ENCODE peak calls at places on chromosomes 13 and 19, in seven cellular contexts. B is transverse colon; I is CD4-positive, CD25-positive, alpha-beta regulatory T cell; N is skeletal muscle cell; L is heart right ventricle; O is cardiac fibroblast; J is aorta. C is an unnamed sample.

GRCh38 chr19:1837625-1838105 is 10.6 kb downstream of the REXO1 start:
- DNase-seq in B (peak), I (peak), N (no peak), L (no peak), O (peak), J (no peak), C (no peak)

GRCh38 chr13:94007072-94007471 is 472.4 kb downstream of the DCT start:
- DNase-seq in B (no peak), I (no peak), N (no peak), L (no peak), O (no peak), J (no peak), C (no peak)

GRCh38 chr13:48595330-48596127 is 58.2 kb upstream of the CYSLTR2 start:
- DNase-seq in B (peak), I (peak), N (peak), L (peak), O (peak), J (no peak), C (peak)

GRCh38 chr19:34134190-34135032 is 37.9 kb upstream of the LSM14A start:
- DNase-seq in B (peak), I (peak), N (peak), L (peak), O (peak), J (peak), C (peak)

GRCh38 chr13:111533900-111534645 is 213.6 kb downstream of the TEX29 start:
- DNase-seq in B (no peak), I (no peak), N (no peak), L (no peak), O (no peak), J (no peak), C (no peak)

GRCh38 chr19:18205180-18205915 is 1.5 kb upstream of the RAB3A start:
- DNase-seq in B (peak), I (peak), N (peak), L (peak), O (peak), J (peak), C (peak)

GRCh38 chr13:58625703-58626389 is 994.3 kb downstream of the PCDH17 start:
- DNase-seq in B (no peak), I (no peak), N (no peak), L (no peak), O (no peak), J (peak), C (no peak)

GRCh38 chr19:1116726-1117581 is 13.2 kb downstream of the GPX4 start:
- DNase-seq in B (no peak), I (no peak), N (no peak), L (no peak), O (no peak), J (no peak), C (no peak)

GRCh38 chr19:16249826-16250434 is 52.2 kb downstream of the AP1M1 start:
- DNase-seq in B (no peak), I (no peak), N (no peak), L (no peak), O (peak), J (no peak), C (no peak)

GRCh38 chr19:17842663-17843313 is 5.0 kb downstream of the JAK3 start:
- DNase-seq in B (no peak), I (no peak), N (no peak), L (no peak), O (no peak), J (no peak), C (no peak)

GRCh38 chr13:113854238-113855011 is 9.5 kb downstream of the GAS6 start:
- DNase-seq in B (no peak), I (no peak), N (peak), L (peak), O (peak), J (peak), C (no peak)

GRCh38 chr13:50115695-50116094 is 100.5 kb downstream of the KCNRG start:
- DNase-seq in B (no peak), I (no peak), N (no peak), L (no peak), O (no peak), J (no peak), C (no peak)

GRCh38 chr13:67135356-67135755 is 94.8 kb downstream of the PCDH9 start:
- DNase-seq in B (no peak), I (no peak), N (no peak), L (no peak), O (no peak), J (no peak), C (no peak)
- H3K4me3 ChIP-seq in B (no peak), I (no peak), N (no peak), L (no peak), O (no peak), J (no peak), C (no peak)

DNA sequence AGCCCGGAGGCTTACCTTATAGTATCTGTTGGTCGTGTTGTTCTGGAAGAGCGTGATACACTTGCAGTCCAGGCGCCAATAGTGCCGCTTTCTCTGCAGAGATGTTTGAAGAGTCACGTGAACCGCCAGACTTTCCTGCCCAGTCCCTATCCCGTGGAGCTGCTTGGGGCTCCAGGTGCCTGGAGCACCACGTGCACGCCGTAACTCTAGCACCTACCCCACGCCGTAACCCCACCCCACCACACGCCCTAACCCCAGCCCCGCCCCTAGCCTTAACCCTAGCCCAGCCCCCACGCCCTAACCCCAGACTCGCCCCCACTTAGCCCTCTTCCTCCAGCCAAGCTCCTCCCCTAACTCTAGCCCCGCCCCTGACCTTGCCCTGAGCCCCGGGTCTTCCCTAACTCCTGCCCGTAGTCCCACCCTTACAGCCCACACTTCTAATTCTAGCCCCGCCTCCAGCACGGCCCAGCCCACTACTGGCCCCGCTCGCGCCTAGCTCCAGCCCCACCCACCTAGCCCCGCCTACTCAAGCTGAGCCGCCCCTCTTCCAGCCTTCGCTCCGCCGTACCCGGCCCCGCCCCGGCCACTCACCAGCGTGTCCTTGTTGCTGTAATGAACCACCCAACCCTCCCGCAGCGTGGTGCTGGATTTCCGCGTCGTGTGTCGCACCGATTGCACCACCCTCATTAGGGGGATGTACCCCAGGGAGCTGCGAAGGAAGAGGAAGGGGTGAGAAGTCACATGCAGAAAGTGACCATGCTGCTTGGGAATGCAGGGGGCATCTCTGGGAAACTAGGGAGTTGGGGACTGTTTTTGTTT is 19.6 kb downstream of the PRKD2 start:
- DNase-seq in B (peak), I (no peak), N (peak), L (peak), O (peak), J (peak), C (peak)
- H3K4me3 ChIP-seq in B (no peak), I (no peak), N (no peak), L (no peak), O (no peak), J (no peak), C (peak)

GRCh38 chr19:49845433-49845832 is 5.5 kb upstream of the PTOV1 start:
- DNase-seq in B (no peak), I (no peak), N (no peak), L (no peak), O (no peak), J (no peak), C (no peak)
- H3K4me3 ChIP-seq in B (no peak), I (no peak), N (no peak), L (no peak), O (no peak), J (no peak), C (no peak)

DNA sequence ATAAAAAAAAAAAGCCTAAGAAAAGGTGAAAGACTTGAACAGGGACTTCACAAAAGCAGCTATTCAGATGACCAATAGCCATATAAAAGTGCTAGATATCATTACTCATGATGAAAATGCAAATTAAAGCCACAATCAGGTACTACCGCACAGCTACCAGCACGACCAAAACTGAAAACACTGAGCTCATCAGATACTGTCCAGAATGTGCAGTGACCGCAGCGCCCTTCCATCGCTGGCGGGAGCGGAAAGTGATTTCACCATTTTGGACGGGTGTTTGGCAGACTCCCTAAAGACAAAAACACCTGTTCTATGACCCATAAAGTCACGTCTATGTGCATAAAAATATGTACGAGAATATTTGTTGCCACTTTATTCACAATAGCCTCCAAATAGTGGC is 60.7 kb downstream of the SLC6A16 start:
- DNase-seq in B (no peak), I (no peak), N (no peak), L (no peak), O (no peak), J (no peak), C (no peak)
- H3K4me3 ChIP-seq in B (no peak), I (no peak), N (no peak), L (no peak), O (no peak), J (no peak), C (no peak)

DNA sequence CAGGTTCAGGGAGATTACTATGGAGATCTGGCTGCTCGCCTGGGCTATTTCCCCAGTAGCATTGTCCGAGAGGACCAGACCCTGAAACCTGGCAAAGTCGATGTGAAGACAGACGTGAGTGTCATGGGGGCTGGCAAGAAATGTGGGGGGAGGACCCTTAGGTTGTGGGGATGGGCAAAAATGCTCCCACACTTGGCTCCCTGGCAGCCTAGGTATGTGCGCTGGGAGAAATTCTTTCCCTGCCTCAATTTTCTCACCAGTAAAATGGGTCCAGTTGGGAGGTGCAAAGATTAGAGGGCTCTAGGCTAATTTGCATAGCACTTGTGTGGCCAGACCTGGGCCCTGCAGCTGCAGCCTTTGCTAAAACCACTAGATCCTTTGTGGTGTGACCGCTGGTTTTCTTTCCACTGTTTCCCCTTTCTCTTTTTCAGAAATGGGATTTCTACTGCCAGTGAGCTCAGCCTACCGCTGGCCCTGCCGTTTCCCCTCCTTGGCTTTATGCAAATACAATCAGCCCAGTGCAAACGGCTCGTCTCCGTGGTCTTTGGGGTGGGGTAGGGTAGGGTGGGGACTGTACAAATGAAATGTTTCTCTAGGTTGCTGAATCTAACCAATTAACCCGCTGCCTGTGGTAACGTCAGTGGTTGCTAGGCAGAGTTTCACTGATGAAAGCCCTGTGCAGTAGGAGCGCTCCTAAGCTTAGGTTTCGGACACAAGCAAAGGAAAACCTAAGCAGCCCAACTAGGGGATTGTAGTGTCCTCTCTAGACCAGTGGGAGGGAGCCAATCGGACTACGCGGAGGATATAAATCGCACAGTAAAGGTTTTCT is 867 bp upstream of the RAB4B start:
- DNase-seq in B (peak), I (peak), N (peak), L (peak), O (peak), J (peak), C (peak)
- H3K4me3 ChIP-seq in B (peak), I (peak), N (peak), L (peak), O (peak), J (peak), C (peak)

DNA sequence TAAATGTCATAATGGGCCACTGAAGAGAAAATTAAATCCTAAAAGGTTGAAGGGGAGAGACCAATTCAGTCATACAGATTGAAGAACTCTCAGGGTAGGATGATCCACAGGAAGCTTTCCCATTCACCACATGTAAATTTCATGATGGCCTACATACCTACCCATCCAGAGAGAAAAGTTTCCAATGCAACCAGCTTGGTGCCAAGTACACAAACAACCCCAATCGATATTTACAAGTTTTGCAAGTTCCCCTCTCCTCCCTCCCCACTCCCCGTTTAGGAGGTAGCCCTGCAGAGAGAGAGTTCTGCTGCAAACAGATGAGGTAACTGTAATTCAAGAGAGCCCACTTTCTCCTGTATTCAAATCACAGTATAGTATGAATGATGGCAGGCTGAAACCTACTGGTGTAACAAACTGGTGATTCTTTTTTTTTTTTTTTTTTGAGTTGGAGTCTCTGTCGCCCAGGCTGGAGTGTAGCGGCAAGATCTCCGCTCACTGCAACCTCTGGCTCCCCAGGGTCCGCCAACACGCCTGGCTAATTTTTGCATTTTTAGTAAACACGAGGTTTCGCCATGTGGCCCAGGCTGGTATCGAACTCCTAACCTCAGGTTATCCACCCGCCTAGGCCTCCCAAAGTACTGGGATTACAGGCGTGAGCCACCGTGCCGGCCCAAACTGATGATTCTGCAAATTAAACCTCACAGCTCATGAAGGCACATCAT is 14.4 kb downstream of the FOXO1 start:
- DNase-seq in B (no peak), I (no peak), N (no peak), L (no peak), O (no peak), J (no peak), C (no peak)
- H3K4me3 ChIP-seq in B (no peak), I (peak), N (no peak), L (no peak), O (no peak), J (no peak), C (no peak)

GRCh38 chr13:109389456-109389855 is 396.9 kb downstream of the IRS2 start:
- DNase-seq in B (no peak), I (no peak), N (no peak), L (no peak), O (peak), J (no peak), C (no peak)
- H3K4me3 ChIP-seq in B (no peak), I (no peak), N (no peak), L (no peak), O (no peak), J (no peak), C (no peak)

DNA sequence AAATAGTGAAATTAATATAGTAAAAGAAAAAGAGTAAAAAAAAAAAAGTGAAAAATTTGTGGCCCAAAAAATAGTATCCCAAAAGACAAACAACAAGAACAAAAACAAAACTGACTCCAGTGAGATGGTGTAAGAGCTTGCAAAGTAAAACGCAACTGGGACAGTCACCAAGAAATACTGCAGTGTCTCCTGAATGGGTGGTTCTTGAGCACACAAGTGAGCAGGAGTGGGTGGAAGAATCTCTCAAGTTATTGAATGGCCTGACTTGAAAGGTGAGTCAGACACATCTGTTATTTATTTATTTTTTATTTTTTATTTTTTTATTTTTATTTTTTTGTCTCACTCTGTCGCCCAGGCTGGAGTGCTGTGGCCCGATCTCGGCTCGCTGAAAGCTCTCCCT is 1.9 kb downstream of the ZNF493 start:
- DNase-seq in B (no peak), I (no peak), N (no peak), L (no peak), O (peak), J (no peak), C (no peak)
- H3K4me3 ChIP-seq in B (no peak), I (peak), N (no peak), L (peak), O (no peak), J (no peak), C (no peak)